ENCODE peak calls at places on chromosomes 16 and 17, in nine cellular contexts. V, O, L, E, D, B, A, I and S are unnamed samples.

GRCh38 chr16:89360760-89361435 is 129.5 kb downstream of the ANKRD11 start:
- DNase-seq in V (no peak), O (peak; percentile 72), L (no peak), E (no peak), D (no peak), B (no peak), A (peak; percentile 68), I (no peak), S (no peak)

GRCh38 chr17:6473128-6473767 is 29.0 kb downstream of the PIMREG start:
- DNase-seq in V (no peak), O (no peak), L (peak; percentile 20), E (peak; percentile 43), D (peak; percentile 88), B (peak; percentile 81), A (peak; percentile 54), I (no peak), S (peak; percentile 50)

GRCh38 chr16:27355610-27356009 is 41.8 kb downstream of the IL4R start:
- DNase-seq in V (no peak), O (no peak), L (no peak), E (no peak), D (no peak), B (no peak), A (peak; percentile 18), I (no peak), S (peak; percentile 41)

GRCh38 chr17:50608700-50609375 is 25.8 kb upstream of the ABCC3 start:
- DNase-seq in V (no peak), O (no peak), L (no peak), E (no peak), D (peak; percentile 66), B (no peak), A (no peak), I (peak; percentile 80), S (no peak)

GRCh38 chr17:39200957-39201510 is 951 bp downstream of the RPL19 start:
- DNase-seq in V (no peak), O (no peak), L (no peak), E (no peak), D (no peak), B (no peak), A (no peak), I (no peak), S (no peak)

GRCh38 chr16:74261068-74261467 is 35.5 kb upstream of the PSMD7 start:
- DNase-seq in V (no peak), O (no peak), L (no peak), E (no peak), D (no peak), B (no peak), A (no peak), I (no peak), S (no peak)

GRCh38 chr16:56643080-56643778 is 4.8 kb downstream of the MT1A start:
- DNase-seq in V (peak; percentile 60), O (no peak), L (no peak), E (peak; percentile 19), D (peak; percentile 36), B (no peak), A (peak; percentile 65), I (no peak), S (peak; percentile 58)

GRCh38 chr16:52254753-52255152 is 292.2 kb downstream of the TOX3 start:
- DNase-seq in V (no peak), O (no peak), L (no peak), E (no peak), D (no peak), B (peak; percentile 69), A (no peak), I (no peak), S (no peak)

GRCh38 chr17:76957600-76958464 is 89.6 kb downstream of the MGAT5B start:
- DNase-seq in V (no peak), O (no peak), L (no peak), E (no peak), D (no peak), B (no peak), A (no peak), I (no peak), S (no peak)

GRCh38 chr16:82845076-82845475 is 218.3 kb downstream of the CDH13 start:
- DNase-seq in V (no peak), O (no peak), L (no peak), E (no peak), D (peak; percentile 79), B (no peak), A (no peak), I (no peak), S (no peak)

GRCh38 chr17:75738218-75738802 is 17.1 kb downstream of the ITGB4 start:
- DNase-seq in V (no peak), O (no peak), L (no peak), E (no peak), D (no peak), B (no peak), A (no peak), I (no peak), S (no peak)

GRCh38 chr17:68981288-68981687 is 26.1 kb upstream of the ABCA8 start:
- DNase-seq in V (no peak), O (no peak), L (no peak), E (peak; percentile 68), D (no peak), B (peak; percentile 5), A (no peak), I (no peak), S (peak; percentile 26)

GRCh38 chr16:89506791-89507191 is 1.4 kb upstream of the SPG7 start:
- DNase-seq in V (no peak), O (no peak), L (no peak), E (no peak), D (no peak), B (no peak), A (no peak), I (no peak), S (no peak)

GRCh38 chr17:18356624-18357023 is 6.7 kb downstream of the SHMT1 start:
- DNase-seq in V (no peak), O (no peak), L (no peak), E (no peak), D (no peak), B (no peak), A (no peak), I (no peak), S (peak; percentile 58)

GRCh38 chr17:76074390-76075363 is at the start of gene GALR2:
- DNase-seq in V (no peak), O (no peak), L (no peak), E (no peak), D (peak; percentile 47), B (no peak), A (no peak), I (no peak), S (no peak)